ENCODE peak calls at places on chromosomes 2 and 18, in five cellular contexts. Y, J, G, K and P are unnamed samples.

GRCh38 chr18:59096098-59096779 is 43.4 kb upstream of the SEC11C start:
- DNase-seq in Y (no peak), J (no peak), G (no peak), K (no peak), P (no peak)

GRCh38 chr2:211867845-211868361 is 670.7 kb downstream of the ERBB4 start:
- DNase-seq in Y (no peak), J (peak; percentile 43), G (peak; percentile 0), K (no peak), P (peak; percentile 3)

GRCh38 chr18:48941672-48942071 is 9.1 kb downstream of the SMAD7 start:
- DNase-seq in Y (no peak), J (peak; percentile 14), G (no peak), K (no peak), P (no peak)

GRCh38 chr2:161020437-161020836 is 139.8 kb upstream of the TANK start:
- DNase-seq in Y (no peak), J (no peak), G (no peak), K (no peak), P (no peak)

GRCh38 chr18:13452448-13452811 is 233.9 kb downstream of the LDLRAD4 start:
- DNase-seq in Y (peak; percentile 72), J (peak; percentile 29), G (no peak), K (no peak), P (peak; percentile 49)

GRCh38 chr2:66445076-66445724 is 10.3 kb downstream of the MEIS1 start:
- DNase-seq in Y (peak; percentile 35), J (no peak), G (no peak), K (peak; percentile 44), P (peak; percentile 73)

GRCh38 chr18:54254265-54254758 is 15.0 kb upstream of the POLI start:
- DNase-seq in Y (peak; percentile 69), J (peak; percentile 41), G (no peak), K (no peak), P (no peak)

GRCh38 chr2:100643459-100643858 is 80.7 kb downstream of the PDCL3 start:
- DNase-seq in Y (no peak), J (no peak), G (no peak), K (no peak), P (no peak)

GRCh38 chr2:115165529-115166109 is 723.2 kb downstream of the DPP10 start:
- DNase-seq in Y (peak; percentile 68), J (peak; percentile 53), G (no peak), K (no peak), P (peak; percentile 22)

GRCh38 chr18:995641-996040 is 91.0 kb downstream of the ADCYAP1 start:
- DNase-seq in Y (no peak), J (peak; percentile 89), G (no peak), K (no peak), P (peak; percentile 58)

GRCh38 chr2:58875462-58875861 is 634.3 kb upstream of the FANCL start:
- DNase-seq in Y (no peak), J (no peak), G (no peak), K (no peak), P (no peak)

GRCh38 chr2:85132834-85133637 is at the start of gene TCF7L1:
- DNase-seq in Y (peak; percentile 96), J (peak; percentile 92), G (peak; percentile 40), K (peak; percentile 88), P (peak; percentile 87)

GRCh38 chr2:215657844-215658243 is 222.0 kb upstream of the FN1 start:
- DNase-seq in Y (peak; percentile 42), J (peak; percentile 92), G (peak; percentile 93), K (no peak), P (peak; percentile 91)

GRCh38 chr2:29628078-29628765 is 293.2 kb downstream of the ALK start:
- DNase-seq in Y (no peak), J (peak; percentile 16), G (no peak), K (no peak), P (peak; percentile 7)

GRCh38 chr2:8457620-8458255 is 224.1 kb upstream of the ID2 start:
- DNase-seq in Y (peak; percentile 51), J (no peak), G (no peak), K (no peak), P (no peak)

GRCh38 chr2:232353660-232354059 is 24.9 kb upstream of the ALPP start:
- DNase-seq in Y (no peak), J (no peak), G (no peak), K (peak; percentile 5), P (no peak)

GRCh38 chr2:81767173-81767720 is 1462.7 kb upstream of the LRRTM1 start:
- DNase-seq in Y (no peak), J (peak; percentile 3), G (no peak), K (no peak), P (no peak)

GRCh38 chr18:77107218-77107815 is 25.3 kb downstream of the MBP start:
- DNase-seq in Y (no peak), J (peak; percentile 57), G (no peak), K (no peak), P (peak; percentile 45)

GRCh38 chr2:102114290-102114721 is 28.2 kb upstream of the IL1R1 start:
- DNase-seq in Y (no peak), J (peak; percentile 93), G (no peak), K (no peak), P (peak; percentile 93)

GRCh38 chr2:68715353-68716041 is 19.1 kb upstream of the ARHGAP25 start:
- DNase-seq in Y (peak; percentile 81), J (peak; percentile 67), G (peak; percentile 22), K (peak; percentile 58), P (peak; percentile 47)

GRCh38 chr2:192007819-192008218 is 160.9 kb upstream of the CAVIN2 start:
- DNase-seq in Y (no peak), J (peak; percentile 53), G (no peak), K (no peak), P (no peak)

GRCh38 chr2:112138143-112139032 is at the start of gene FBLN7:
- DNase-seq in Y (peak; percentile 32), J (no peak), G (no peak), K (no peak), P (no peak)

GRCh38 chr18:40867452-40867851 is 1087.6 kb upstream of the PIK3C3 start:
- DNase-seq in Y (no peak), J (peak; percentile 90), G (peak; percentile 12), K (no peak), P (peak; percentile 65)

GRCh38 chr2:236568068-236568921 is 1.3 kb upstream of the ACKR3 start:
- DNase-seq in Y (peak; percentile 78), J (no peak), G (no peak), K (peak; percentile 69), P (no peak)

GRCh38 chr2:39024833-39025232 is 96.0 kb downstream of the SOS1 start:
- DNase-seq in Y (no peak), J (no peak), G (no peak), K (no peak), P (no peak)

GRCh38 chr2:234630676-234631350 is 133.9 kb upstream of the ARL4C start:
- DNase-seq in Y (no peak), J (no peak), G (no peak), K (no peak), P (peak; percentile 87)

GRCh38 chr2:101827246-101827645 is 129.7 kb downstream of the MAP4K4 start:
- DNase-seq in Y (peak; percentile 80), J (peak; percentile 88), G (no peak), K (no peak), P (peak; percentile 95)

GRCh38 chr2:215619989-215620388 is 184.1 kb upstream of the FN1 start:
- DNase-seq in Y (peak; percentile 53), J (no peak), G (no peak), K (peak; percentile 72), P (peak; percentile 54)

GRCh38 chr2:232466221-232466620 is 10.3 kb downstream of the ALPI start:
- DNase-seq in Y (no peak), J (no peak), G (no peak), K (no peak), P (no peak)

GRCh38 chr18:62522510-62523254 is at the start of gene ZCCHC2:
- DNase-seq in Y (peak; percentile 99), J (peak; percentile 97), G (peak; percentile 75), K (peak; percentile 97), P (peak; percentile 98)

GRCh38 chr2:187544371-187545080 is 9.7 kb downstream of the TFPI start:
- DNase-seq in Y (no peak), J (no peak), G (no peak), K (peak; percentile 63), P (peak; percentile 70)

GRCh38 chr18:49788327-49788908 is 24.9 kb downstream of the ACAA2 start:
- DNase-seq in Y (no peak), J (peak; percentile 39), G (no peak), K (no peak), P (peak; percentile 67)

GRCh38 chr2:143728498-143728897 is 599.3 kb downstream of the ARHGAP15 start:
- DNase-seq in Y (no peak), J (no peak), G (no peak), K (no peak), P (no peak)

GRCh38 chr18:36215577-36215976 is 28.3 kb downstream of the MOCOS start:
- DNase-seq in Y (no peak), J (no peak), G (no peak), K (no peak), P (no peak)

GRCh38 chr2:118250463-118250862 is 162.2 kb downstream of the INSIG2 start:
- DNase-seq in Y (no peak), J (no peak), G (no peak), K (no peak), P (no peak)

GRCh38 chr2:9983413-9984216 is 32.1 kb downstream of the GRHL1 start:
- DNase-seq in Y (no peak), J (no peak), G (peak; percentile 77), K (no peak), P (no peak)
- H3K4me3 ChIP-seq in Y (no peak overlapping the region), J (no peak overlapping the region), G (no peak overlapping the region), K (no peak overlapping the region), P (no peak overlapping the region)

GRCh38 chr2:121283670-121284245 is 1.2 kb downstream of the TFCP2L1 start:
- DNase-seq in Y (no peak), J (no peak), G (no peak), K (no peak), P (no peak)
- H3K4me3 ChIP-seq in Y (no peak overlapping the region), J (no peak overlapping the region), G (no peak overlapping the region), K (peak overlapping the region; percentile 60), P (no peak overlapping the region)

GRCh38 chr2:20839052-20839451 is 16.2 kb upstream of the LDAH start:
- DNase-seq in Y (no peak), J (no peak), G (no peak), K (no peak), P (no peak)
- H3K4me3 ChIP-seq in Y (no peak overlapping the region), J (no peak overlapping the region), G (no peak overlapping the region), K (no peak overlapping the region), P (no peak overlapping the region)

DNA sequence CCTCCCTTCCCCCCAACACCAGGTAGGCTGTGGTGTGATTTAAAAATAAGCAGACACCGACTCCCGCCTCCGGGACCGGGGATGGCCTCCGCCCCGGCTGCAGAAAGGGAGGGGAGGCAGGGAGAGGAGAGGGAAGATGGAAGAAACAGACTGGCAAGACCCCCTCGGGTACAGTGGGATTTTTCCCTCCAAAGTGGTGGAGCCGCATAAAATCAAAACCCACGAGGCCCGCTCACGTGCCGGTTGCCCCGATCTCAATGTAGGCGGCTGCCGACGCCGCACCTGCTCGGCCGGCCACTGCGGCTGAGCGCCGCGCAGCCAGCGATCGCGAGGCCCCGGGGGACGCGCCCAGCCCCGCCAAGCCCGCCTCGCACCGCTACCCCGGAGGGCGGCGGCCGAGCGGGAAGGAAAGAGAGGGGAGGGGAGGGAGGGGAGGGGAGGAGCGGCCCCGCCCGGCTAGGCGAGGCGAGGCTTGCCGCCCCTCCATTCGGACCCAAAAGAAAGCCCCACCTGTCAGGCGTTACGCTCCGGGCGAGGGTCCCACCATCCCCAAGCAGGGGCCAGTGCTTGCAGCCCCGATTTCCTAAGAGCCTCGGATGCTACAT is 804 bp downstream of the ADD2 start:
- DNase-seq in Y (peak; percentile 12), J (no peak), G (no peak), K (peak; percentile 43), P (no peak)
- H3K4me3 ChIP-seq in Y (peak overlapping the region; percentile 37), J (no peak overlapping the region), G (no peak overlapping the region), K (peak overlapping the region; percentile 51), P (no peak overlapping the region)